ENCODE peak calls at places on chromosome 1, in eight cellular contexts. One of them, this sample, is unnamed.

GRCh38 chr1:156172696-156173470 is 19.5 kb downstream of the SEMA4A start:
- DNase-seq in mammary epithelial cell: no peak
- DNase-seq in NCI-H2107: no peak
- DNase-seq in stimulated activated CD8-positive, alpha-beta memory T cell treated with anti-CD3 and anti-CD28 coated beads, Interleukin-7, amount 100 ng/mL, for 1 hour: no peak
- DNase-seq in transverse colon: no peak
- DNase-seq in endodermal cell: peak
- DNase-seq in fibroblast of pulmonary artery: no peak
- DNase-seq in NB4: no peak
- DNase-seq in this sample: no peak

GRCh38 chr1:84096121-84096635 is 47.9 kb upstream of the PRKACB start:
- DNase-seq in mammary epithelial cell: no peak
- DNase-seq in NCI-H2107: no peak
- DNase-seq in stimulated activated CD8-positive, alpha-beta memory T cell treated with anti-CD3 and anti-CD28 coated beads, Interleukin-7, amount 100 ng/mL, for 1 hour: no peak
- DNase-seq in transverse colon: no peak
- DNase-seq in endodermal cell: no peak
- DNase-seq in fibroblast of pulmonary artery: no peak
- DNase-seq in NB4: no peak
- DNase-seq in this sample: no peak

GRCh38 chr1:185608166-185608565 is 126.0 kb upstream of the HMCN1 start:
- DNase-seq in mammary epithelial cell: peak
- DNase-seq in NCI-H2107: no peak
- DNase-seq in stimulated activated CD8-positive, alpha-beta memory T cell treated with anti-CD3 and anti-CD28 coated beads, Interleukin-7, amount 100 ng/mL, for 1 hour: no peak
- DNase-seq in transverse colon: no peak
- DNase-seq in endodermal cell: no peak
- DNase-seq in fibroblast of pulmonary artery: no peak
- DNase-seq in NB4: peak
- DNase-seq in this sample: no peak

GRCh38 chr1:115275216-115275615 is 62.8 kb downstream of the NGF start:
- DNase-seq in mammary epithelial cell: no peak
- DNase-seq in NCI-H2107: no peak
- DNase-seq in stimulated activated CD8-positive, alpha-beta memory T cell treated with anti-CD3 and anti-CD28 coated beads, Interleukin-7, amount 100 ng/mL, for 1 hour: no peak
- DNase-seq in transverse colon: no peak
- DNase-seq in endodermal cell: no peak
- DNase-seq in fibroblast of pulmonary artery: peak
- DNase-seq in NB4: peak
- DNase-seq in this sample: no peak

GRCh38 chr1:114234408-114235119 is 80.9 kb upstream of the SYT6 start:
- DNase-seq in mammary epithelial cell: no peak
- DNase-seq in NCI-H2107: no peak
- DNase-seq in stimulated activated CD8-positive, alpha-beta memory T cell treated with anti-CD3 and anti-CD28 coated beads, Interleukin-7, amount 100 ng/mL, for 1 hour: no peak
- DNase-seq in transverse colon: peak
- DNase-seq in endodermal cell: no peak
- DNase-seq in fibroblast of pulmonary artery: no peak
- DNase-seq in NB4: peak
- DNase-seq in this sample: no peak

GRCh38 chr1:62144238-62144831 is 50.3 kb upstream of the L1TD1 start:
- DNase-seq in mammary epithelial cell: peak
- DNase-seq in NCI-H2107: peak
- DNase-seq in stimulated activated CD8-positive, alpha-beta memory T cell treated with anti-CD3 and anti-CD28 coated beads, Interleukin-7, amount 100 ng/mL, for 1 hour: no peak
- DNase-seq in transverse colon: peak
- DNase-seq in endodermal cell: peak
- DNase-seq in fibroblast of pulmonary artery: peak
- DNase-seq in NB4: peak
- DNase-seq in this sample: no peak

GRCh38 chr1:210321131-210321530 is 7.6 kb upstream of the HHAT start:
- DNase-seq in mammary epithelial cell: no peak
- DNase-seq in NCI-H2107: no peak
- DNase-seq in stimulated activated CD8-positive, alpha-beta memory T cell treated with anti-CD3 and anti-CD28 coated beads, Interleukin-7, amount 100 ng/mL, for 1 hour: no peak
- DNase-seq in transverse colon: no peak
- DNase-seq in endodermal cell: no peak
- DNase-seq in fibroblast of pulmonary artery: no peak
- DNase-seq in NB4: no peak
- DNase-seq in this sample: no peak

GRCh38 chr1:18749569-18749968 is 109.9 kb downstream of the TAS1R2 start:
- DNase-seq in mammary epithelial cell: no peak
- DNase-seq in NCI-H2107: no peak
- DNase-seq in stimulated activated CD8-positive, alpha-beta memory T cell treated with anti-CD3 and anti-CD28 coated beads, Interleukin-7, amount 100 ng/mL, for 1 hour: no peak
- DNase-seq in transverse colon: no peak
- DNase-seq in endodermal cell: no peak
- DNase-seq in fibroblast of pulmonary artery: no peak
- DNase-seq in NB4: no peak
- DNase-seq in this sample: no peak

GRCh38 chr1:110876748-110877341 is 3.9 kb downstream of the CD53 start:
- DNase-seq in mammary epithelial cell: no peak
- DNase-seq in NCI-H2107: no peak
- DNase-seq in stimulated activated CD8-positive, alpha-beta memory T cell treated with anti-CD3 and anti-CD28 coated beads, Interleukin-7, amount 100 ng/mL, for 1 hour: no peak
- DNase-seq in transverse colon: no peak
- DNase-seq in endodermal cell: no peak
- DNase-seq in fibroblast of pulmonary artery: no peak
- DNase-seq in NB4: no peak
- DNase-seq in this sample: no peak

This sample was measured in pancreas.